ENCODE peak calls at places on chromosome 7, in ten cellular contexts. W is CD4-positive, alpha-beta T cell; D is stimulated activated CD4-positive, alpha-beta T cell treated with anti-CD3 and anti-CD28 coated beads, TNF-alpha, amount 100 ng/mL, for 1 hour; T is hypothalamus; V is GM13977; O is naive thymus-derived CD8-positive, alpha-beta T cell; Q is effector memory CD8-positive, alpha-beta T cell; Z is NCI-H1092 treated with DMSO at 0.1 percent for 48 hours; H is activated CD8-positive, alpha-beta memory T cell treated with anti-CD3 and anti-CD28 coated beads for 4 hours; J is AG04450. F is an unnamed sample.

GRCh38 chr7:101739757-101740398 is 77.5 kb upstream of the CUX1 start:
- DNase-seq in Z (no peak), V (no peak), T (no peak), Q (no peak), H (no peak), D (no peak), J (no peak), W (no peak), O (no peak), F (no peak)

GRCh38 chr7:39130740-39131538 is 153.2 kb downstream of the POU6F2 start:
- DNase-seq in D (no peak), W (no peak), V (no peak), Z (peak; percentile 94), T (no peak), J (no peak), O (no peak), H (no peak), Q (no peak), F (no peak)

GRCh38 chr7:116557901-116558300 is 33.1 kb downstream of the CAV1 start:
- DNase-seq in J (no peak), Q (no peak), D (no peak), T (no peak), Z (no peak), W (no peak), V (no peak), H (no peak), O (no peak), F (no peak)

GRCh38 chr7:25376207-25376606 is 147.9 kb upstream of the NPVF start:
- DNase-seq in H (no peak), O (no peak), Z (no peak), W (no peak), D (no peak), J (no peak), V (no peak), T (no peak), Q (no peak), F (no peak)

GRCh38 chr7:17474724-17475344 is 176.4 kb downstream of the AHR start:
- DNase-seq in J (no peak), Q (no peak), V (no peak), D (no peak), O (no peak), T (no peak), H (no peak), Z (no peak), W (no peak), F (no peak)

GRCh38 chr7:70571403-70571911 is 560.5 kb upstream of the GALNT17 start:
- DNase-seq in D (no peak), H (no peak), T (no peak), V (no peak), J (peak; percentile 24), Q (no peak), W (no peak), O (no peak), Z (no peak), F (no peak)

GRCh38 chr7:40659231-40659630 is 524.4 kb downstream of the SUGCT start:
- DNase-seq in Z (no peak), T (no peak), D (no peak), O (no peak), J (no peak), Q (no peak), V (no peak), W (no peak), H (no peak), F (no peak)

GRCh38 chr7:158447206-158448171 is 140.1 kb downstream of the PTPRN2 start:
- DNase-seq in W (no peak), D (no peak), H (no peak), O (no peak), T (no peak), Q (no peak), J (no peak), Z (peak; percentile 79), V (no peak), F (no peak)

GRCh38 chr7:105198223-105198622 is 184.2 kb downstream of the KMT2E start:
- DNase-seq in W (no peak), J (peak; percentile 83), V (no peak), T (no peak), Z (no peak), D (no peak), Q (no peak), O (no peak), H (no peak), F (no peak)

GRCh38 chr7:148495614-148496013 is 95.0 kb upstream of the C7orf33 start:
- DNase-seq in T (no peak), Z (no peak), H (no peak), Q (no peak), J (no peak), V (no peak), D (no peak), O (no peak), W (no peak), F (no peak)

GRCh38 chr7:114865564-114865963 is 56.3 kb upstream of the MDFIC start:
- DNase-seq in Z (peak; percentile 8), Q (peak; percentile 52), D (peak; percentile 41), O (peak; percentile 47), J (peak; percentile 42), T (no peak), H (peak; percentile 24), W (peak; percentile 44), V (peak; percentile 21), F (peak; percentile 38)

GRCh38 chr7:130453051-130453450 is 12.2 kb upstream of the CEP41 start:
- DNase-seq in D (no peak), H (no peak), T (no peak), Z (no peak), O (no peak), W (no peak), J (no peak), V (no peak), Q (no peak), F (no peak)

GRCh38 chr7:47591655-47592572 is 10.0 kb upstream of the TNS3 start:
- DNase-seq in D (no peak), T (no peak), Q (no peak), J (peak; percentile 68), Z (no peak), V (no peak), W (no peak), H (no peak), O (no peak), F (no peak)

GRCh38 chr7:104723001-104723400 is 291.0 kb upstream of the KMT2E start:
- DNase-seq in Z (no peak), H (no peak), J (no peak), Q (no peak), W (no peak), O (no peak), T (no peak), V (no peak), D (no peak), F (no peak)

GRCh38 chr7:127396184-127396583 is 3.7 kb upstream of the ZNF800 start:
- DNase-seq in W (no peak), O (no peak), H (no peak), D (no peak), T (no peak), J (no peak), Z (no peak), Q (peak; percentile 24), V (peak; percentile 18), F (peak; percentile 15)

GRCh38 chr7:6917258-6917657 is 91.2 kb upstream of the CCZ1B start:
- DNase-seq in Q (no peak), O (no peak), W (no peak), T (no peak), H (no peak), D (no peak), J (no peak), Z (peak; percentile 44), V (no peak), F (no peak)

GRCh38 chr7:146781352-146782116 is 664.9 kb downstream of the CNTNAP2 start:
- DNase-seq in H (no peak), T (no peak), O (no peak), V (no peak), Q (no peak), W (no peak), D (no peak), J (no peak), Z (no peak), F (no peak)

GRCh38 chr7:116730097-116731018 is 58.4 kb downstream of the MET start:
- DNase-seq in H (no peak), O (no peak), J (no peak), D (no peak), Z (no peak), V (no peak), T (no peak), Q (no peak), W (no peak), F (no peak)

GRCh38 chr7:92763636-92764423 is 72.5 kb downstream of the CDK6 start:
- DNase-seq in T (no peak), O (no peak), W (no peak), Z (no peak), V (no peak), H (no peak), D (no peak), Q (no peak), J (no peak), F (no peak)

GRCh38 chr7:118826237-118826636 is 601.7 kb downstream of the ANKRD7 start:
- DNase-seq in Z (no peak), J (no peak), Q (no peak), D (no peak), T (no peak), V (no peak), W (no peak), H (no peak), O (no peak), F (no peak)

GRCh38 chr7:71591876-71592275 is 459.9 kb downstream of the GALNT17 start:
- DNase-seq in Q (no peak), W (no peak), Z (no peak), J (no peak), D (no peak), H (no peak), O (no peak), V (no peak), T (no peak), F (no peak)

GRCh38 chr7:84237533-84238173 is 43.1 kb upstream of the SEMA3A start:
- DNase-seq in W (no peak), J (peak; percentile 87), O (no peak), H (no peak), Q (no peak), Z (no peak), V (no peak), T (no peak), D (no peak), F (no peak)

GRCh38 chr7:8931906-8932646 is 498.7 kb downstream of the NXPH1 start:
- DNase-seq in D (no peak), T (no peak), Z (no peak), Q (no peak), W (no peak), V (no peak), J (no peak), H (no peak), O (no peak), F (no peak)